ENCODE peak calls at places on chromosomes 5 and 9, in seven cellular contexts. One of them, this sample, is unnamed.

GRCh38 chr5:115815006-115815692 is 1.3 kb downstream of the CDO1 start:
- DNase-seq in A549: no peak
- DNase-seq in H1: no peak
- DNase-seq in stomach: no peak
- DNase-seq in tibial nerve: no peak
- DNase-seq in transverse colon: no peak
- DNase-seq in ovary: no peak
- DNase-seq in this sample: no peak

GRCh38 chr5:68587181-68587580 is 371.6 kb downstream of the PIK3R1 start:
- DNase-seq in A549: no peak
- DNase-seq in stomach: no peak
- DNase-seq in tibial nerve: no peak
- DNase-seq in H1: no peak
- DNase-seq in ovary: no peak
- DNase-seq in transverse colon: no peak
- DNase-seq in this sample: no peak

GRCh38 chr9:87950765-87951488 is 23.4 kb downstream of the CDK20 start:
- DNase-seq in A549: peak; percentile 31
- DNase-seq in transverse colon: no peak
- DNase-seq in H1: no peak
- DNase-seq in ovary: no peak
- DNase-seq in stomach: no peak
- DNase-seq in tibial nerve: no peak
- DNase-seq in this sample: no peak

GRCh38 chr5:148986636-148987035 is 76.2 kb downstream of the SH3TC2 start:
- DNase-seq in transverse colon: no peak
- DNase-seq in ovary: no peak
- DNase-seq in stomach: no peak
- DNase-seq in H1: no peak
- DNase-seq in tibial nerve: no peak
- DNase-seq in A549: no peak
- DNase-seq in this sample: no peak

GRCh38 chr5:99285606-99286005 is 356.8 kb upstream of the CHD1 start:
- DNase-seq in transverse colon: no peak
- DNase-seq in A549: no peak
- DNase-seq in stomach: peak; percentile 59
- DNase-seq in ovary: no peak
- DNase-seq in tibial nerve: no peak
- DNase-seq in H1: no peak
- DNase-seq in this sample: no peak

GRCh38 chr5:126777257-126777973 is 479 bp downstream of the LMNB1 start:
- DNase-seq in tibial nerve: no peak
- DNase-seq in transverse colon: peak; percentile 64
- DNase-seq in H1: no peak
- DNase-seq in A549: no peak
- DNase-seq in ovary: peak; percentile 67
- DNase-seq in stomach: peak; percentile 65
- DNase-seq in this sample: peak; percentile 70

GRCh38 chr5:157520911-157521703 is 54.5 kb downstream of the ADAM19 start:
- DNase-seq in H1: no peak
- DNase-seq in ovary: no peak
- DNase-seq in stomach: no peak
- DNase-seq in A549: peak; percentile 21
- DNase-seq in tibial nerve: no peak
- DNase-seq in transverse colon: peak; percentile 44
- DNase-seq in this sample: no peak

GRCh38 chr9:122058051-122058450 is 35.1 kb downstream of the TTLL11 start:
- DNase-seq in H1: no peak
- DNase-seq in transverse colon: no peak
- DNase-seq in stomach: no peak
- DNase-seq in tibial nerve: no peak
- DNase-seq in A549: no peak
- DNase-seq in ovary: no peak
- DNase-seq in this sample: no peak

GRCh38 chr9:26012797-26013594 is 334.8 kb upstream of the TUSC1 start:
- DNase-seq in stomach: no peak
- DNase-seq in tibial nerve: no peak
- DNase-seq in A549: no peak
- DNase-seq in ovary: no peak
- DNase-seq in transverse colon: no peak
- DNase-seq in H1: no peak
- DNase-seq in this sample: no peak

GRCh38 chr5:67465556-67466206 is 269.1 kb upstream of the CD180 start:
- DNase-seq in tibial nerve: no peak
- DNase-seq in A549: no peak
- DNase-seq in H1: no peak
- DNase-seq in stomach: no peak
- DNase-seq in transverse colon: no peak
- DNase-seq in ovary: no peak
- DNase-seq in this sample: no peak

GRCh38 chr9:86732514-86732913 is 214.8 kb downstream of the GAS1 start:
- DNase-seq in ovary: no peak
- DNase-seq in transverse colon: no peak
- DNase-seq in A549: no peak
- DNase-seq in tibial nerve: peak; percentile 31
- DNase-seq in stomach: no peak
- DNase-seq in H1: no peak
- DNase-seq in this sample: peak; percentile 81

GRCh38 chr9:21810388-21810787 is 8.0 kb downstream of the MTAP start:
- DNase-seq in transverse colon: no peak
- DNase-seq in tibial nerve: no peak
- DNase-seq in A549: no peak
- DNase-seq in stomach: no peak
- DNase-seq in ovary: no peak
- DNase-seq in H1: no peak
- DNase-seq in this sample: no peak

GRCh38 chr9:35566417-35566816 is 38.6 kb upstream of the TESK1 start:
- DNase-seq in A549: no peak
- DNase-seq in stomach: no peak
- DNase-seq in transverse colon: no peak
- DNase-seq in ovary: no peak
- DNase-seq in H1: no peak
- DNase-seq in tibial nerve: no peak
- DNase-seq in this sample: no peak

GRCh38 chr9:81609782-81610738 is 79.3 kb downstream of the TLE1 start:
- DNase-seq in transverse colon: no peak
- DNase-seq in ovary: no peak
- DNase-seq in A549: no peak
- DNase-seq in tibial nerve: no peak
- DNase-seq in stomach: no peak
- DNase-seq in H1: no peak
- DNase-seq in this sample: no peak

GRCh38 chr5:179314606-179315355 is 30.5 kb downstream of the ADAMTS2 start:
- DNase-seq in ovary: peak; percentile 49
- DNase-seq in transverse colon: no peak
- DNase-seq in stomach: no peak
- DNase-seq in H1: no peak
- DNase-seq in A549: no peak
- DNase-seq in tibial nerve: no peak
- DNase-seq in this sample: peak; percentile 67

GRCh38 chr5:57442080-57442839 is 40.4 kb downstream of the ACTBL2 start:
- DNase-seq in H1: no peak
- DNase-seq in ovary: no peak
- DNase-seq in stomach: no peak
- DNase-seq in tibial nerve: no peak
- DNase-seq in transverse colon: no peak
- DNase-seq in A549: no peak
- DNase-seq in this sample: peak; percentile 79

GRCh38 chr9:137189297-137190295 is 1.1 kb downstream of the SSNA1 start:
- DNase-seq in tibial nerve: no peak
- DNase-seq in H1: no peak
- DNase-seq in transverse colon: no peak
- DNase-seq in ovary: no peak
- DNase-seq in A549: no peak
- DNase-seq in stomach: peak; percentile 51
- DNase-seq in this sample: no peak

GRCh38 chr5:92402045-92402444 is 1018.9 kb upstream of the ARRDC3 start:
- DNase-seq in transverse colon: no peak
- DNase-seq in H1: no peak
- DNase-seq in stomach: no peak
- DNase-seq in tibial nerve: no peak
- DNase-seq in A549: no peak
- DNase-seq in ovary: no peak
- DNase-seq in this sample: no peak

GRCh38 chr9:103734471-103734870 is 359.6 kb upstream of the SMC2 start:
- DNase-seq in H1: no peak
- DNase-seq in tibial nerve: no peak
- DNase-seq in A549: no peak
- DNase-seq in ovary: no peak
- DNase-seq in stomach: no peak
- DNase-seq in transverse colon: no peak
- DNase-seq in this sample: no peak

DNA sequence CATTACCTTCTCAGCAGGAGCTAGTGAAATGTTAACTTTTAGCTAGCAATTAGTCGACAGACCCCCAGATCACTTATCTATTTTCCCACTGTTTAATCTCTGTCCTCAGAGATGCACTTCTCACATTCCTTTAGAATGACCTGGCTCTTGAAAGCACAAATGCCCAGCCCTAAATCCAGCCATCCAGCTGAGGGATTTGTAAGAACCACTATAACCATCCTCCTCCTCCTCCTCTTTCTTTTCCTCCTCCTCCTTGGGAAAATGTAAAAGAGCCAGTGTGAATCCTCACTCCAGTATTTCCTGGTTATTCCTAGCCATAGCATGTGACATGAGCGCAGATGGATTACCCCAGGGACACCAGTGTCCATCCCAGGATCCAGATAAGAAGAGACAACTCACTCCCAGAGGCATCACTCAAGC is 124.3 kb downstream of the ENC1 start:
- DNase-seq in ovary: no peak
- DNase-seq in H1: peak; percentile 34
- DNase-seq in stomach: no peak
- DNase-seq in transverse colon: no peak
- DNase-seq in tibial nerve: no peak
- DNase-seq in A549: no peak
- DNase-seq in this sample: no peak
- TF ChIP-seq EP300 in ovary: no peak
- TF ChIP-seq EP300 in H1: no peak
- TF ChIP-seq EP300 in stomach: no peak
- TF ChIP-seq EP300 in transverse colon: no peak
- TF ChIP-seq EP300 in tibial nerve: no peak
- TF ChIP-seq EP300 in A549: no peak
- TF ChIP-seq EP300 in this sample: no peak

DNA sequence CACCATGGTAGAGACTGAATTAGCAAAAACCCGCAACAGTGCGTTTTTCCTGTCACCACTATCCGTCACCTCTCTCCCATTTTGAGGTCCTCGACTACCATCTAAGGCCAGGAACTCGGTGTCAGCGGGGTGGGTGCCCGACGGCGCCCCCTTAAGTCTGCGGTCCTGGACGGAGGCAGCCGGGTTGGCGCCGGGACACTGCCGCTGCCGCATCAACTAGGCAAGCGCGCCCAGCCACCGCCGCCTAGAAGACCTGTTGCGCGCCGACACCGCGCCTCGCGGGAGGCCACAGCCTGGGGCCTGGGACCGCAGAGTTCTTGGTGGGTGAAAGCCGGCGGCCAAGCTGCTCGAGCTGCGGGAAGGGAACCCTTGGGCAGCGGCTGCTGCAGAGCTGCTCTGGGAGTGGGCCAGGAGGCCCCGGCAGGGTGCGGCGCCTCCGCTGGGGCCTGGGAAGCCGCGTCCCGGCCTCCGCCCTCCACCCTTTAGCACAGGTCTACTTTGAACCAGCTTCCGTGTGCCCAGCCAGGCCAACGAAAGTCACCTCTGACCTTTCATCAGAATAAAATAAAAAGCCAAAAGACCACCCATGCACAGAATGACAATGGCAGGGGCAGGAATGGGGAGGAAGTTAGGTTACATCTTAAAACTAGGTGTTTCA is 3.5 kb downstream of the FOXB2 start:
- DNase-seq in stomach: no peak
- DNase-seq in H1: no peak
- DNase-seq in A549: no peak
- DNase-seq in transverse colon: no peak
- DNase-seq in ovary: no peak
- DNase-seq in tibial nerve: no peak
- DNase-seq in this sample: no peak
- TF ChIP-seq CTCF in stomach: no peak
- TF ChIP-seq CTCF in H1: no peak
- TF ChIP-seq CTCF in A549: no peak
- TF ChIP-seq CTCF in transverse colon: no peak
- TF ChIP-seq CTCF in ovary: no peak
- TF ChIP-seq CTCF in tibial nerve: no peak
- TF ChIP-seq CTCF in this sample: no peak

GRCh38 chr5:118989816-118990215 is 1.5 kb upstream of the DTWD2 start:
- DNase-seq in stomach: no peak
- DNase-seq in ovary: no peak
- DNase-seq in H1: no peak
- DNase-seq in A549: no peak
- DNase-seq in transverse colon: no peak
- DNase-seq in tibial nerve: no peak
- DNase-seq in this sample: no peak

GRCh38 chr5:118990582-118990981 is 2.2 kb upstream of the DTWD2 start:
- DNase-seq in tibial nerve: no peak
- DNase-seq in stomach: no peak
- DNase-seq in transverse colon: no peak
- DNase-seq in H1: no peak
- DNase-seq in A549: no peak
- DNase-seq in ovary: no peak
- DNase-seq in this sample: no peak

GRCh38 chr5:118984602-118985001 is 3.7 kb downstream of the DTWD2 start:
- DNase-seq in ovary: no peak
- DNase-seq in stomach: no peak
- DNase-seq in H1: no peak
- DNase-seq in A549: no peak
- DNase-seq in tibial nerve: no peak
- DNase-seq in transverse colon: no peak
- DNase-seq in this sample: no peak

GRCh38 chr5:118987988-118988945 is at the start of gene DTWD2:
- DNase-seq in A549: peak; percentile 95
- DNase-seq in stomach: peak; percentile 96
- DNase-seq in transverse colon: peak; percentile 96
- DNase-seq in tibial nerve: peak; percentile 80
- DNase-seq in H1: peak; percentile 92
- DNase-seq in ovary: peak; percentile 94
- DNase-seq in this sample: peak; percentile 93
- TF ChIP-seq POLR2A in A549: peak; percentile 84
- TF ChIP-seq POLR2A in stomach: peak; percentile 5
- TF ChIP-seq POLR2A in transverse colon: peak; percentile 62
- TF ChIP-seq POLR2A in tibial nerve: peak; percentile 48
- TF ChIP-seq POLR2A in H1: peak; percentile 85
- TF ChIP-seq POLR2A in ovary: no peak
- TF ChIP-seq POLR2A in this sample: no peak

DNA sequence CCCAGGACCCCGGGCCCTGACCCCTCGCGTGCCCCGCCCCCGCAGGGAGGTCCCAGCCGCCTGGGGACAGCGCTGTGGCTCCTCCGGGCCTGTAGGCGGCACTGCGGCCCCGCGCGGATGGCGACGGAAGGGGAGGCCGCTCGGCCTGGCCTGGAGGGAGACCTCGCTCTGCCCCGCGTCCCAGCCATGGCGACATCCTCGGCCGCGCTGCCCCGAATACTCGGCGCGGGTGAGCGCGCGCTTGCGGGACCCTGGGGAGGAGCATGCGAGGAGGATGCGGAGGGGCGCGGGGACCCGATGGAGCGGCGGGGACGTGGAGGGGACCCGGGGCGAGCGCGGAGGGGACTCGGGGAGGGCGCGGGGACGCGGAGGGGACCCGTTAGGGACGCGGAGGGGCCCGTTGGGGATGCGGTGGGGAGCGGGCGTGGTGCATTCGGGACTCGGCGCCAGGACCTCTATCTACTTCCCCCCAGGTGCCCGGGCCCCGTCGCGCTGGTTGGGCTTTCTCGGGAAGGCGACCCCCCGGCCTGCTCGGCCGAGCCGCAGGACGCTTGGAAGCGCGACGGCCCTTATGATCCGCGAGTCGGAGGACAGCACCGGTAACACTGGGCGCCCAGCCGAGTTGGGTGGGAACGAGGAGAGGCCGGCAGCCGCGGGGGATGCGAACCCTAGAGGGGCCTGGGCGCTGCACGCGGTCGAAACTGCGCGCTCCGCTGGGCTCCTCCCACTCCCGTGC is at the start of gene MRPS2:
- DNase-seq in transverse colon: peak; percentile 90
- DNase-seq in stomach: peak; percentile 89
- DNase-seq in ovary: peak; percentile 89
- DNase-seq in tibial nerve: peak; percentile 63
- DNase-seq in H1: peak; percentile 62
- DNase-seq in A549: peak; percentile 86
- DNase-seq in this sample: peak; percentile 93
- TF ChIP-seq EP300 in transverse colon: no peak
- TF ChIP-seq EP300 in stomach: no peak
- TF ChIP-seq EP300 in ovary: no peak
- TF ChIP-seq EP300 in tibial nerve: no peak
- TF ChIP-seq EP300 in H1: no peak
- TF ChIP-seq EP300 in A549: no peak
- TF ChIP-seq EP300 in this sample: no peak

This sample was measured in sigmoid colon.